ENCODE peak calls at places on chromosomes 2 and 18, in four cellular contexts. Z, H, P and G are unnamed samples.
A peak's percentile ranks its signal among the peaks of the same experiment; 100 is the strongest.

GRCh38 chr2:9617749-9618148 is 13.0 kb downstream of the YWHAQ start:
- DNase-seq in Z (no peak), H (no peak), P (no peak), G (no peak)

GRCh38 chr2:31138037-31138962 is at the start of gene GALNT14:
- DNase-seq in Z (peak; percentile 3), H (peak; percentile 8), P (peak; percentile 61), G (peak; percentile 23)

GRCh38 chr2:2909086-2910035 is 468.3 kb downstream of the EIPR1 start:
- DNase-seq in Z (no peak), H (no peak), P (no peak), G (no peak)

GRCh38 chr2:11131166-11131920 is 23.9 kb upstream of the SLC66A3 start:
- DNase-seq in Z (no peak), H (no peak), P (no peak), G (no peak)

GRCh38 chr2:54106631-54107454 is 8.6 kb upstream of the ACYP2 start:
- DNase-seq in Z (peak; percentile 56), H (peak; percentile 43), P (peak; percentile 52), G (peak; percentile 42)

GRCh38 chr2:65382323-65382722 is 50.1 kb downstream of the SPRED2 start:
- DNase-seq in Z (no peak), H (no peak), P (no peak), G (no peak)

GRCh38 chr18:77762632-77763031 is 513.0 kb downstream of the GALR1 start:
- DNase-seq in Z (no peak), H (no peak), P (no peak), G (no peak)

GRCh38 chr2:98464772-98465310 is 20.2 kb downstream of the INPP4A start:
- DNase-seq in Z (no peak), H (no peak), P (no peak), G (no peak)

GRCh38 chr2:48092846-48093498 is 186.7 kb upstream of the FBXO11 start:
- DNase-seq in Z (peak; percentile 3), H (no peak), P (no peak), G (no peak)

GRCh38 chr2:105872142-105872728 is 127.5 kb downstream of the NCK2 start:
- DNase-seq in Z (no peak), H (no peak), P (no peak), G (no peak)

GRCh38 chr18:62844850-62845643 is 129.7 kb downstream of the PHLPP1 start:
- DNase-seq in Z (no peak), H (no peak), P (no peak), G (no peak)

GRCh38 chr18:76480913-76481312 is 14.1 kb downstream of the ZNF516 start:
- DNase-seq in Z (no peak), H (no peak), P (no peak), G (no peak)

GRCh38 chr2:231052494-231053451 is 3.9 kb upstream of the PSMD1 start:
- DNase-seq in Z (peak; percentile 57), H (peak; percentile 62), P (peak; percentile 78), G (peak; percentile 63)

GRCh38 chr2:69563021-69563420 is 80.5 kb downstream of the AAK1 start:
- DNase-seq in Z (no peak), H (no peak), P (no peak), G (no peak)

GRCh38 chr18:35430721-35431441 is 53.7 kb upstream of the ZNF396 start:
- DNase-seq in Z (no peak), H (no peak), P (no peak), G (no peak)

GRCh38 chr2:163659224-163659623 is 76.6 kb downstream of the FIGN start:
- DNase-seq in Z (no peak), H (no peak), P (no peak), G (peak; percentile 73)

GRCh38 chr2:192236136-192236535 is 41.4 kb upstream of the TMEFF2 start:
- DNase-seq in Z (peak; percentile 7), H (no peak), P (no peak), G (peak; percentile 5)

GRCh38 chr18:69998523-69998987 is 50.9 kb upstream of the CD226 start:
- DNase-seq in Z (no peak), H (no peak), P (no peak), G (no peak)

GRCh38 chr2:160062283-160063005 is at the start of gene PLA2R1:
- DNase-seq in Z (peak; percentile 24), H (peak; percentile 3), P (peak; percentile 68), G (no peak)

GRCh38 chr2:27249891-27250651 is 12.8 kb downstream of the SLC30A3 start:
- DNase-seq in Z (peak; percentile 11), H (peak; percentile 3), P (no peak), G (no peak)

GRCh38 chr2:240434728-240435456 is 571 bp upstream of the GPC1 start:
- DNase-seq in Z (peak; percentile 88), H (peak; percentile 86), P (peak; percentile 96), G (peak; percentile 90)

GRCh38 chr2:71530246-71530986 is 77.1 kb downstream of the DYSF start:
- DNase-seq in Z (peak; percentile 28), H (peak; percentile 16), P (no peak), G (peak; percentile 37)

GRCh38 chr2:191217580-191217979 is 27.6 kb upstream of the MYO1B start:
- DNase-seq in Z (peak; percentile 67), H (no peak), P (no peak), G (peak; percentile 51)

GRCh38 chr2:17309741-17310339 is 208.4 kb downstream of the RAD51AP2 start:
- DNase-seq in Z (no peak), H (peak; percentile 52), P (peak; percentile 49), G (peak; percentile 12)

GRCh38 chr2:122070241-122070731 is 314.8 kb downstream of the TSN start:
- DNase-seq in Z (peak; percentile 32), H (no peak), P (no peak), G (peak; percentile 72)

GRCh38 chr2:230155359-230155758 is 64.4 kb downstream of the SP110 start:
- DNase-seq in Z (no peak), H (no peak), P (no peak), G (no peak)

GRCh38 chr2:1546023-1546591 is 132.8 kb downstream of the TPO start:
- DNase-seq in Z (peak; percentile 42), H (peak; percentile 39), P (no peak), G (peak; percentile 18)

GRCh38 chr18:63606526-63606925 is 19.4 kb downstream of the SERPINB13 start:
- DNase-seq in Z (peak; percentile 52), H (no peak), P (no peak), G (no peak)

GRCh38 chr2:143231257-143231650 is 102.0 kb downstream of the ARHGAP15 start:
- DNase-seq in Z (no peak), H (no peak), P (no peak), G (no peak)

GRCh38 chr2:70743677-70744076 is 24.3 kb downstream of the ADD2 start:
- DNase-seq in Z (no peak), H (no peak), P (no peak), G (no peak)

GRCh38 chr18:58891753-58892152 is 27.1 kb downstream of the ZNF532 start:
- DNase-seq in Z (no peak), H (no peak), P (no peak), G (no peak)

GRCh38 chr2:189821953-189822748 is 37.9 kb downstream of the PMS1 start:
- DNase-seq in Z (peak; percentile 75), H (peak; percentile 74), P (no peak), G (peak; percentile 16)

GRCh38 chr2:25595393-25595792 is 78.0 kb downstream of the DTNB start:
- DNase-seq in Z (no peak), H (no peak), P (no peak), G (no peak)

GRCh38 chr2:154692927-154693326 is 5.6 kb upstream of the KCNJ3 start:
- DNase-seq in Z (no peak), H (no peak), P (no peak), G (peak; percentile 72)

GRCh38 chr18:7236899-7237298 is 6.0 kb downstream of the LRRC30 start:
- DNase-seq in Z (no peak), H (no peak), P (no peak), G (no peak)

GRCh38 chr2:168454737-168455691 is 1.1 kb upstream of the CERS6 start:
- DNase-seq in Z (no peak), H (no peak), P (no peak), G (no peak)